ENCODE peak calls at places on chromosomes 11 and 22, in seven cellular contexts. E is ureter; V is thoracic aorta; J is effector CD4-positive, alpha-beta T cell; C is GM23248; Q is sciatic nerve; I is C1 segment of cervical spinal cord. O is an unnamed sample.

GRCh38 chr22:44261861-44262595 is 50.7 kb downstream of the SHISAL1 start:
- DNase-seq in E (no peak), V (no peak), J (no peak), C (no peak), Q (peak), I (no peak), O (peak)

GRCh38 chr22:31932863-31933262 is 11.5 kb upstream of the YWHAH start:
- DNase-seq in E (no peak), V (no peak), J (no peak), C (no peak), Q (no peak), I (no peak), O (no peak)

GRCh38 chr22:40757071-40757470 is 62.1 kb downstream of the SLC25A17 start:
- DNase-seq in E (no peak), V (no peak), J (no peak), C (peak), Q (no peak), I (no peak), O (no peak)

GRCh38 chr11:80993561-80993960 is 1552.7 kb upstream of the TENM4 start:
- DNase-seq in E (no peak), V (no peak), J (no peak), C (peak), Q (no peak), I (no peak), O (no peak)

GRCh38 chr22:28179392-28179791 is 260.3 kb upstream of the PITPNB start:
- DNase-seq in E (no peak), V (no peak), J (no peak), C (no peak), Q (no peak), I (no peak), O (no peak)

GRCh38 chr11:2674681-2675131 is 25.1 kb downstream of the KCNQ1OT1 start:
- DNase-seq in E (peak), V (no peak), J (no peak), C (no peak), Q (peak), I (no peak), O (peak)

GRCh38 chr11:119896387-119897045 is 167.5 kb upstream of the NECTIN1 start:
- DNase-seq in E (no peak), V (no peak), J (no peak), C (no peak), Q (no peak), I (no peak), O (no peak)

GRCh38 chr22:24553597-24554315 is 1.2 kb downstream of the GUCD1 start:
- DNase-seq in E (no peak), V (no peak), J (no peak), C (peak), Q (no peak), I (no peak), O (peak)

GRCh38 chr22:30250713-30251267 is 4.2 kb upstream of the LIF start:
- DNase-seq in E (no peak), V (no peak), J (no peak), C (peak), Q (no peak), I (no peak), O (no peak)

GRCh38 chr22:47016636-47017035 is 254.2 kb downstream of the TBC1D22A start:
- DNase-seq in E (no peak), V (no peak), J (no peak), C (no peak), Q (peak), I (no peak), O (peak)

GRCh38 chr11:121417607-121418006 is 34.5 kb upstream of the SORL1 start:
- DNase-seq in E (no peak), V (no peak), J (no peak), C (no peak), Q (no peak), I (no peak), O (no peak)

GRCh38 chr11:60303661-60304060 is 23.2 kb downstream of the MS4A4A start:
- DNase-seq in E (no peak), V (no peak), J (no peak), C (no peak), Q (no peak), I (no peak), O (no peak)

GRCh38 chr11:114026355-114026754 is 33.2 kb upstream of the ZBTB16 start:
- DNase-seq in E (no peak), V (no peak), J (no peak), C (peak), Q (no peak), I (no peak), O (no peak)

GRCh38 chr11:43895601-43896000 is 15.0 kb downstream of the ALKBH3 start:
- DNase-seq in E (no peak), V (no peak), J (no peak), C (peak), Q (no peak), I (no peak), O (no peak)

GRCh38 chr11:63503492-63503891 is 2.4 kb upstream of the LGALS12 start:
- DNase-seq in E (no peak), V (no peak), J (no peak), C (no peak), Q (no peak), I (no peak), O (no peak)

GRCh38 chr11:2811206-2812091 is 74.1 kb downstream of the CDKN1C start:
- DNase-seq in E (no peak), V (no peak), J (no peak), C (no peak), Q (no peak), I (no peak), O (no peak)

GRCh38 chr11:33444835-33445594 is 187.8 kb downstream of the HIPK3 start:
- DNase-seq in E (no peak), V (no peak), J (no peak), C (peak), Q (no peak), I (no peak), O (no peak)

GRCh38 chr11:134176284-134176683 is 47.5 kb downstream of the NCAPD3 start:
- DNase-seq in E (no peak), V (no peak), J (no peak), C (no peak), Q (no peak), I (no peak), O (no peak)

GRCh38 chr11:67285541-67286498 is 3.3 kb upstream of the ANKRD13D start:
- DNase-seq in E (no peak), V (no peak), J (peak), C (no peak), Q (no peak), I (no peak), O (peak)

GRCh38 chr11:64098318-64098831 is 62.6 kb downstream of the FLRT1 start:
- DNase-seq in E (no peak), V (no peak), J (no peak), C (no peak), Q (no peak), I (no peak), O (no peak)

GRCh38 chr11:19777342-19778102 is 64.9 kb downstream of the NAV2 start:
- DNase-seq in E (no peak), V (no peak), J (no peak), C (peak), Q (no peak), I (no peak), O (no peak)

GRCh38 chr22:36783743-36784142 is 7.8 kb upstream of the IFT27 start:
- DNase-seq in E (no peak), V (no peak), J (no peak), C (no peak), Q (no peak), I (no peak), O (no peak)

GRCh38 chr11:15074206-15075161 is 1.1 kb downstream of the CALCB start:
- DNase-seq in E (peak), V (peak), J (peak), C (peak), Q (peak), I (peak), O (peak)

GRCh38 chr22:24482586-24482985 is 12.5 kb upstream of the UPB1 start:
- DNase-seq in E (no peak), V (no peak), J (no peak), C (peak), Q (no peak), I (no peak), O (no peak)

O was measured in sigmoid colon.